ENCODE peak calls at places on chromosomes 11 and 22, in eight cellular contexts. A is Calu3; U is GM03348; D is HS-27A; X is central memory CD4-positive, alpha-beta T cell; J is naive thymus-derived CD8-positive, alpha-beta T cell; I is MV-4-11; T is AG20443. F is an unnamed sample.

GRCh38 chr11:83424376-83425136 is 138.4 kb upstream of the CCDC90B start:
- DNase-seq in D (no peak), I (no peak), J (no peak), U (no peak), A (no peak), T (no peak), X (no peak), F (no peak)

GRCh38 chr11:28759311-28759710 is 651.1 kb downstream of the METTL15 start:
- DNase-seq in A (peak), J (no peak), D (peak), I (no peak), U (no peak), X (no peak), T (no peak), F (peak)

GRCh38 chr22:49536571-49537131 is 291.0 kb downstream of the BRD1 start:
- DNase-seq in A (no peak), X (no peak), D (no peak), I (no peak), T (no peak), U (no peak), J (no peak), F (no peak)

GRCh38 chr11:131064373-131064991 is 148.2 kb upstream of the SNX19 start:
- DNase-seq in U (peak), A (peak), D (no peak), I (peak), J (no peak), T (peak), X (no peak), F (peak)

GRCh38 chr22:31241200-31241599 is 29.1 kb downstream of the LIMK2 start:
- DNase-seq in I (no peak), J (no peak), U (peak), T (no peak), D (no peak), A (peak), X (no peak), F (no peak)

GRCh38 chr11:10654211-10655150 is 39.1 kb downstream of the IRAG1 start:
- DNase-seq in U (peak), I (peak), X (peak), J (peak), T (peak), D (peak), A (peak), F (peak)

GRCh38 chr22:29524440-29525191 is 28.9 kb downstream of the THOC5 start:
- DNase-seq in T (peak), J (peak), D (no peak), X (no peak), I (no peak), A (peak), U (peak), F (peak)

GRCh38 chr11:69444381-69445130 is 36.9 kb upstream of the LINC01488 start:
- DNase-seq in T (peak), J (no peak), X (no peak), I (peak), D (no peak), U (peak), A (peak), F (peak)

GRCh38 chr22:37525073-37525745 is 6.0 kb upstream of the CARD10 start:
- DNase-seq in U (peak), A (peak), T (peak), J (no peak), D (peak), I (peak), X (no peak), F (peak)

GRCh38 chr11:75337195-75337654 is 14.2 kb downstream of the ARRB1 start:
- DNase-seq in D (no peak), T (no peak), X (no peak), A (no peak), U (peak), I (peak), J (no peak), F (peak)

GRCh38 chr11:35163707-35164496 is 24.9 kb downstream of the CD44 start:
- DNase-seq in A (no peak), D (no peak), J (peak), U (no peak), X (peak), I (no peak), T (no peak), F (no peak)

GRCh38 chr22:30365891-30366290 is 9.1 kb downstream of the CCDC157 start:
- DNase-seq in J (no peak), T (no peak), I (no peak), D (no peak), A (no peak), U (no peak), X (no peak), F (no peak)

GRCh38 chr11:64744544-64745218 is 739 bp upstream of the RASGRP2 start:
- DNase-seq in I (no peak), J (peak), T (no peak), A (no peak), D (no peak), X (no peak), U (peak), F (no peak)

GRCh38 chr11:65558002-65558784 is at the start of gene LTBP3:
- DNase-seq in J (peak), A (peak), I (peak), U (peak), D (no peak), X (peak), T (peak), F (peak)

GRCh38 chr11:1500466-1501420 is 14.2 kb upstream of the MOB2 start:
- DNase-seq in T (no peak), U (no peak), A (no peak), I (no peak), J (no peak), X (no peak), D (no peak), F (no peak)

GRCh38 chr11:73498343-73498742 is 99.6 kb downstream of the FAM168A start:
- DNase-seq in A (no peak), I (no peak), D (no peak), T (no peak), J (no peak), U (no peak), X (no peak), F (no peak)

GRCh38 chr11:74720596-74721478 is 10.4 kb downstream of the CHRDL2 start:
- DNase-seq in D (no peak), T (no peak), A (no peak), U (peak), I (peak), J (no peak), X (no peak), F (peak)

GRCh38 chr22:49259870-49260615 is 567.6 kb downstream of the BRD1 start:
- DNase-seq in D (no peak), T (no peak), A (no peak), I (no peak), U (no peak), J (no peak), X (no peak), F (no peak)

GRCh38 chr11:31106963-31107576 is 262.5 kb downstream of the DCDC1 start:
- DNase-seq in T (peak), I (peak), U (peak), X (peak), D (peak), A (peak), J (peak), F (peak)

GRCh38 chr22:23067023-23067650 is 3.2 kb upstream of the GNAZ start:
- DNase-seq in J (no peak), I (no peak), A (no peak), X (no peak), U (no peak), T (no peak), D (no peak), F (no peak)